ENCODE peak calls at places on chromosome 4, in six cellular contexts. F is fibroblast of villous mesenchyme, E is A549, J is cardiac muscle cell, K is cardiac fibroblast, O is AG10803. Y is an unnamed sample.

GRCh38 chr4:184252136-184253071 is 34.7 kb upstream of the ENPP6 start:
- DNase-seq in J (no peak), E (no peak), F (no peak), K (no peak), O (no peak), Y (no peak)

GRCh38 chr4:24471623-24472510 is 112.5 kb downstream of the DHX15 start:
- DNase-seq in K (peak), J (peak), O (peak), F (no peak), E (peak), Y (no peak)

GRCh38 chr4:137676357-137676998 is 144.2 kb upstream of the PCDH18 start:
- DNase-seq in F (no peak), E (no peak), O (no peak), K (no peak), J (no peak), Y (no peak)

GRCh38 chr4:8314691-8315255 is 45.2 kb downstream of the HTRA3 start:
- DNase-seq in O (no peak), F (no peak), E (no peak), J (no peak), K (no peak), Y (no peak)

GRCh38 chr4:25792200-25792791 is 70.5 kb downstream of the SEL1L3 start:
- DNase-seq in F (peak), O (no peak), E (peak), K (no peak), J (peak), Y (no peak)

GRCh38 chr4:21415728-21416127 is 532.8 kb downstream of the KCNIP4 start:
- DNase-seq in E (no peak), O (no peak), K (no peak), J (no peak), F (no peak), Y (no peak)

GRCh38 chr4:2250764-2251072 is 8.8 kb upstream of the HAUS3 start:
- DNase-seq in O (no peak), K (no peak), E (no peak), J (no peak), F (no peak), Y (no peak)

GRCh38 chr4:1843852-1844251 is 12.1 kb downstream of the LETM1 start:
- DNase-seq in J (peak), O (peak), E (no peak), K (peak), F (peak), Y (no peak)

GRCh38 chr4:121003863-121004262 is 68.5 kb downstream of the NDNF start:
- DNase-seq in K (no peak), O (no peak), J (no peak), E (no peak), F (no peak), Y (no peak)

GRCh38 chr4:147029296-147029695 is 83.6 kb upstream of the TTC29 start:
- DNase-seq in E (no peak), O (no peak), K (no peak), F (no peak), J (no peak), Y (no peak)

GRCh38 chr4:168863719-168864632 is 146.1 kb downstream of the CBR4 start:
- DNase-seq in K (no peak), F (no peak), O (no peak), E (no peak), J (no peak), Y (no peak)

GRCh38 chr4:168867128-168867527 is 142.9 kb downstream of the CBR4 start:
- DNase-seq in O (no peak), E (no peak), F (no peak), J (no peak), K (no peak), Y (no peak)

GRCh38 chr4:168865854-168866253 is 144.2 kb downstream of the CBR4 start:
- DNase-seq in K (no peak), O (no peak), F (no peak), J (no peak), E (no peak), Y (no peak)

GRCh38 chr4:168866635-168867034 is 143.4 kb downstream of the CBR4 start:
- DNase-seq in K (no peak), J (no peak), E (no peak), F (no peak), O (no peak), Y (no peak)

DNA sequence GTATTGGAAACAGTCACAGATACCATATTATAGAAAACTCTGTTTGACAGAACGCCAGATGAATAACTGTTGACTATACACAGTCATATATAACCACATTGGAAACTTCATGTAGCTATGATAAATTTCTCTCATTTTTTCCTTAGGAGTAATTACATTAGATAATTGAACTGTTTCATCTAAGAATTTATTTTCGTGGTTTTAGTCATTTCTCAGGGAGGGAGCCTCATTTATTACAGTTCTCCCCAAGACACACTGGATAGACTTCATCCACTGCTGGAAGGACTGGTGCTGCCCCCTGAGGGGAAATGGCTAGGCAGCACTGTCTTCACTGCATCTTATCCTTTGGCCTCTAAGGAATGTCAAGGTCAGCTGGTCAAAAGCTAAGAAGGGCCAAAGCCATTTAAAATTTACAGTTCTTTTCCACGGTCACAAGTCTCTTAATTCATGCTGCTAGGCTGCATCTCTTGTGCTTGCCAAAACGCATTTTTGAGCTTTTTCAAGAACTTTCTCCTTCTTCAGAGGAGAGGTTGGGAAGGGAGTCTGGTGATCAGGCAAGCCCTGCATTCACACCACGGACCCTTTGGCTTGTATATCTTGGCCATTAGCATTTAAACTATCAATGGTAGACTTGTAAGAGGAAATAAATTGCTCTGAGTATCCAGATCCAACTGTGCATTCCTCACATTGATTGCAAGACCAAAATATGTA is 145.1 kb downstream of the CBR4 start:
- DNase-seq in F (peak), E (no peak), O (peak), K (peak), J (peak), Y (no peak)
- TF ChIP-seq CTCF in F (peak), E (no peak), O (peak), K (peak), J (peak), Y (peak)

GRCh38 chr4:173731257-173731656 is 201.2 kb upstream of the HAND2 start:
- DNase-seq in K (no peak), F (no peak), E (no peak), O (no peak), J (no peak), Y (no peak)

GRCh38 chr4:173736840-173737239 is 206.8 kb upstream of the HAND2 start:
- DNase-seq in E (no peak), J (no peak), F (peak), K (no peak), O (no peak), Y (no peak)

GRCh38 chr4:173735055-173735454 is 205.0 kb upstream of the HAND2 start:
- DNase-seq in O (peak), K (peak), J (peak), F (peak), E (no peak), Y (no peak)

DNA sequence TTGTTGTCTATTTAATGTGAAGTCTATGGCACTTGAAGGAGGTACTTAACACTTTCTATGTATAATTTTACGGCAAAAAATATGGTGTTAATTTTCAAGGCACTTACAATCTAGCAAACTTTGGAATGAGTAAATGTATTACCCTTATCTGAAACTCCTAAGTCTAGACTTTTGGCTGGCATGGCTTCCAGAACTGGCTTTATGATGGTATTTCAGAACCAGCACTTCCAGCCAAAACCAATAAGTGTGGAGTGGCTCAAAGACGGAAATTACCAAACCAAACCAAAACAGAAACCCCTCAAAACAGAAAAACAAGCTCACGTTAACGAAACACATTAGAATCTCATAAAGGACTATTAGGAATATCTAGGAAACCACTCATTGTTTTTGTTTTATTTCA is 205.6 kb upstream of the HAND2 start:
- DNase-seq in E (no peak), O (no peak), F (no peak), K (no peak), J (no peak), Y (no peak)
- H3K4me3 ChIP-seq in E (no peak), O (no peak), F (no peak), K (no peak), J (no peak), Y (no peak)

GRCh38 chr4:46648088-46648744 is 258.3 kb upstream of the GABRA2 start:
- DNase-seq in F (peak), K (peak), O (no peak), J (peak), E (peak), Y (no peak)
- TF ChIP-seq CTCF in F (peak), K (peak), O (no peak), J (peak), E (no peak), Y (peak)

DNA sequence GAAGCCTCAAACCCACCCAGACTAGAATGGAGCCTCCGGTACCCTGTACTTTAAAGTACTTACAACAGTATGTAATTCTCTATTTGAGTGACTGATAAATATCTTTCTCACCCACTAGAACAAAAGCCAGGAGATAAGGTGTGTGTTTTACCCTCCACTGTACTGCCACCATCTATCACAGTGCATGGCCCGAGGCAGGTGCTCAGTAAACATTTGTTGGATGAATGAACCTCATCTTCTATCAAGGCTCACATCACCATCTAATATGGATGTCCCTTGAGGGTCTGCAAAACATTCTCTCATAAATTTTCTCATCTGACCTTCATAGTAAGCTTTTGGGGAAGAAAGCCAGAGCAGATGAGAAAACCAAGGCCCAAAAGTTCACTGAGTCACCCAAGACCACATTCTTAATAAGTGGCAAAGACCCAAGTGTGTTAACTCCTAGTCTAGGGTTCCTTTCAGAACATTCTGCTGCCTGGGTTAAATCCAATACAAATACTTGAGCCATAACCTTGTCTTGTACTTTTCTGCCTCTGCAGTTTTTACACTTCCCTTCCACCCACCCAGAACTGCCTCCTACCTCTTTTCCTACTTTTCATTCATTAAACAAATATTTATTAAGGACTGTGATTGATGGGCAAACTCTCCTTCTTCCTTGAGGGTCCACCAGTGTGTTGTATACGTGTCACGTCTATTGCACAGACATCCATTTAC is 35.8 kb downstream of the APBB2 start:
- DNase-seq in K (peak), O (peak), J (peak), E (no peak), F (peak), Y (no peak)
- H3K4me3 ChIP-seq in K (no peak), O (no peak), J (no peak), E (no peak), F (no peak), Y (no peak)

GRCh38 chr4:112905728-112906127 is 143.7 kb upstream of the ANK2 start:
- DNase-seq in F (no peak), K (no peak), E (no peak), J (no peak), O (no peak), Y (no peak)
- TF ChIP-seq CTCF in F (no peak), K (no peak), E (no peak), J (no peak), O (no peak), Y (no peak)

GRCh38 chr4:105808459-105809041 is 86.7 kb upstream of the NPNT start:
- DNase-seq in E (peak), O (peak), F (peak), J (peak), K (peak), Y (no peak)
- H3K4me3 ChIP-seq in E (no peak), O (no peak), F (peak), J (no peak), K (no peak), Y (no peak)

DNA sequence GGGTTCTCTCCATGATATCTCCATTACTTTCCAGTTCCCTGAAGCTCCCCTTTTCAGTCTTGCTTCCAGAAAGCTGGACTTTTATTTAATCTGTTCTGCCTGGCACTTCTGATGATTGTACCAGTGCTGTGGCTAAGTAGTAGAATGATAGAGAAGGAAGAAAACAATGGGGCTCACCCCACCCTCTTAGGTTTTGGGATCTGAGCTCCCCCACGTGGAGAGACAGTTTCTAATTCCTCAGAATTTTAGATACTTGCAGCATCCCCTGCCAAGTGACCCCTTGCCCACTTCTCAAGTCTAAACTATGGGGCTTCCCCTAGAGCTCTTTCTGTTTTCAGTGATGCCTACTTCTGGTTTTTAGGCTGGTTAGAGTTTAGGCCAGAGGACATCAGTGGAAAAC is 73.9 kb downstream of the GC start:
- DNase-seq in J (peak), O (no peak), E (peak), F (no peak), K (peak), Y (no peak)
- TF ChIP-seq CTCF in J (peak), O (no peak), E (peak), F (peak), K (no peak), Y (peak)

GRCh38 chr4:145931403-145931802 is 7.2 kb downstream of the ZNF827 start:
- DNase-seq in F (no peak), K (no peak), J (no peak), O (no peak), E (no peak), Y (no peak)

GRCh38 chr4:145929415-145930178 is 9.0 kb downstream of the ZNF827 start:
- DNase-seq in E (no peak), F (no peak), K (no peak), O (no peak), J (no peak), Y (no peak)

GRCh38 chr4:145933134-145933533 is 5.5 kb downstream of the ZNF827 start:
- DNase-seq in F (no peak), O (peak), K (no peak), J (no peak), E (no peak), Y (no peak)

GRCh38 chr4:145927055-145927454 is 11.6 kb downstream of the ZNF827 start:
- DNase-seq in F (no peak), O (no peak), K (no peak), E (no peak), J (no peak), Y (no peak)

GRCh38 chr4:145930592-145930991 is 8.0 kb downstream of the ZNF827 start:
- DNase-seq in E (no peak), O (no peak), K (no peak), F (no peak), J (no peak), Y (no peak)
- H3K4me3 ChIP-seq in E (no peak), O (no peak), K (no peak), F (no peak), J (no peak), Y (no peak)

DNA sequence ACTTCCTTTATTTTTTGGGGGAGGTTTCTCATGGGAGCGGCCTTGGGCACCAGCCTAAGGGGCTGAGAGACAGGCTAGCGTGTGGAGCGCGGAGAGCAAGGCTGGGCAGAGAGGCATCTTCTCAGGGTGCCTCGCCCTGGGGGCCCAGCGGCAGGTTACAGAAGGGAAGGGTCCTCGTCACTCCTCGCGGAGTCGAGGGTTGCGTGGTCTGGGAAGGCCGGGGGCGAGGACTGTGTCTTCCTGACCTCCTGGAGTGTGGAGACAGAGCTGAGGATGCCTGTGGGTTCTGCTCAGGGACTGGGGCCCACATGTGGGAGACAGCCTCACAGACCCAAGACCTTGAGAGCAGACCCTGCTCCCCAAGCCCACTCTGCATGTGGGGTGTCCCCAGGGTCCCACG is 79.6 kb upstream of the LRPAP1 start:
- DNase-seq in E (no peak), J (no peak), O (no peak), K (no peak), F (no peak), Y (no peak)
- TF ChIP-seq CTCF in E (no peak), J (no peak), O (no peak), K (no peak), F (no peak), Y (no peak)

Y was measured in kidney epithelial cell.